ENCODE peak calls at places on chromosomes 4 and X, in seven cellular contexts. V is psoas muscle; D is AG04449; I is adrenal gland; G is CD8-positive, alpha-beta T cell; P is bronchial epithelial cell; N is HCT116. O is an unnamed sample.

GRCh38 chrX:20218809-20219505 is 47.8 kb downstream of the RPS6KA3 start:
- DNase-seq in I (no peak), G (no peak), V (no peak), P (no peak), N (no peak), D (no peak), O (peak)

GRCh38 chrX:107154787-107155620 is 36.4 kb upstream of the RBM41 start:
- DNase-seq in G (no peak), V (no peak), P (peak), D (no peak), N (no peak), I (no peak), O (peak)

GRCh38 chr4:100986360-100986868 is 360.9 kb downstream of the PPP3CA start:
- DNase-seq in P (no peak), I (no peak), D (no peak), N (no peak), V (no peak), G (no peak), O (no peak)

GRCh38 chr4:183971938-183972490 is 66.9 kb downstream of the STOX2 start:
- DNase-seq in N (no peak), V (no peak), P (peak), D (no peak), G (no peak), I (no peak), O (peak)

GRCh38 chr4:90641856-90642599 is 514.8 kb downstream of the CCSER1 start:
- DNase-seq in P (peak), G (no peak), D (no peak), V (no peak), I (no peak), N (no peak), O (no peak)

GRCh38 chrX:19840899-19841648 is 46.3 kb downstream of the SH3KBP1 start:
- DNase-seq in I (no peak), P (no peak), V (no peak), D (no peak), N (no peak), G (no peak), O (no peak)

GRCh38 chr4:14771504-14772175 is 230.6 kb upstream of the CPEB2 start:
- DNase-seq in D (no peak), G (no peak), N (no peak), V (no peak), P (peak), I (no peak), O (no peak)

GRCh38 chr4:4248036-4248884 is at the start of gene TMEM128:
- DNase-seq in N (peak), D (peak), V (peak), G (peak), I (peak), P (peak), O (peak)

GRCh38 chr4:139367421-139368090 is 65.3 kb upstream of the NDUFC1 start:
- DNase-seq in D (peak), N (no peak), P (no peak), G (no peak), V (no peak), I (no peak), O (peak)

GRCh38 chrX:154719132-154719675 is 31.7 kb downstream of the GAB3 start:
- DNase-seq in P (peak), V (no peak), I (no peak), G (no peak), N (no peak), D (no peak), O (peak)

GRCh38 chr4:71009796-71010588 is 16.5 kb downstream of the DCK start:
- DNase-seq in N (peak), G (no peak), P (peak), V (no peak), D (no peak), I (no peak), O (peak)

GRCh38 chr4:133483600-133484246 is 334.6 kb downstream of the PCDH10 start:
- DNase-seq in D (no peak), I (no peak), G (no peak), N (peak), P (peak), V (no peak), O (peak)

GRCh38 chrX:42149281-42149680 is 225.9 kb upstream of the CASK start:
- DNase-seq in G (no peak), D (no peak), P (peak), I (no peak), V (no peak), N (no peak), O (peak)

GRCh38 chr4:72365016-72365415 is 204.0 kb downstream of the ADAMTS3 start:
- DNase-seq in P (no peak), N (no peak), I (no peak), D (no peak), V (no peak), G (no peak), O (no peak)

GRCh38 chr4:37762294-37763163 is 64.0 kb upstream of the PGM2 start:
- DNase-seq in G (no peak), V (no peak), P (peak), D (no peak), N (peak), I (no peak), O (peak)

GRCh38 chr4:145828802-145829485 is 109.7 kb downstream of the ZNF827 start:
- DNase-seq in I (no peak), P (no peak), V (no peak), N (no peak), G (no peak), D (no peak), O (no peak)

GRCh38 chr4:182143822-182144620 is 99.2 kb upstream of the TENM3 start:
- DNase-seq in N (no peak), D (peak), G (no peak), V (peak), P (no peak), I (peak), O (peak)

GRCh38 chr4:141609243-141609642 is 27.1 kb upstream of the IL15 start:
- DNase-seq in I (no peak), V (no peak), G (no peak), P (peak), D (no peak), N (no peak), O (peak)
- TF ChIP-seq CTCF in I (no peak), V (no peak), G (no peak), P (no peak), D (no peak), N (no peak), O (no peak)

GRCh38 chr4:103410401-103410800 is 212.3 kb upstream of the CENPE start:
- DNase-seq in V (no peak), I (no peak), N (no peak), P (peak), G (no peak), D (no peak), O (peak)
- H3K4me3 ChIP-seq in V (no peak), I (no peak), N (no peak), P (no peak), G (no peak), D (no peak), O (no peak)

DNA sequence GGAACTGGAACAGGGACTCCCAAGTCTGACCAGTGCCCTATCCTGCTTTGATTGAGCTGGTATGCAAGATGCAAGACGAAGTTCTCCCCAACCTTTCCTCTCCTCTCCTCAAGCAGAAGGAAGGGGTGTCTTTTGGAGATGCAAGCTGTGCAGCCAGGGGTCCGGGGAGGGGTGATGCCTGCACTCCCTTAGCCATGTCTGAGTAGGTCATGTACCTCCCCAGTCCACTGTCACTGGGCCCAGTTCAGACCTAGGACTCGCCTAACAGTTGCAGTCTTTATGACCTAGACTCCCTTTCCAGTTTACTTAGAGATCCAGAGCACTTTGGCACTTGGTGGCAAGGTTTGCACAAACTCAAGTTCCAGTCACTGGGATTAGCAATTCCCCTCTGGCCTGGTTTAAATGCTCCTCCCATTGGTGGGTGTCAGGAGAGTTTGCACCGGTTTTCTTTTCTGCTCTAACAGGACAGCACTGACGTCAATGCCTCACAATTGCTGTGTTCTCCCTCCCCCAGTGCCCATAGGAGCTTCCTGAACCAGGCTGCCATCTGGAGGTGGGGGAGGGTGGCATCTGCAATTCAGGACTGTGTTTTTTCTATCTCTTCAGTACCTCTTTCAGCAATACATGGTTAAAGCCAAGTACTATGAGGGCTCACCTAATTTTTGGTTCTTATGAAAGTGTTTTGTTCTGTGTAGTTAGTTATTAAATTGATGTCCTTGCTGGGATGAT is 782.2 kb downstream of the ARAP2 start:
- DNase-seq in D (no peak), V (no peak), P (no peak), G (no peak), I (no peak), N (no peak), O (no peak)
- TF ChIP-seq CTCF in D (no peak), V (no peak), P (no peak), G (no peak), I (no peak), N (no peak), O (no peak)

DNA sequence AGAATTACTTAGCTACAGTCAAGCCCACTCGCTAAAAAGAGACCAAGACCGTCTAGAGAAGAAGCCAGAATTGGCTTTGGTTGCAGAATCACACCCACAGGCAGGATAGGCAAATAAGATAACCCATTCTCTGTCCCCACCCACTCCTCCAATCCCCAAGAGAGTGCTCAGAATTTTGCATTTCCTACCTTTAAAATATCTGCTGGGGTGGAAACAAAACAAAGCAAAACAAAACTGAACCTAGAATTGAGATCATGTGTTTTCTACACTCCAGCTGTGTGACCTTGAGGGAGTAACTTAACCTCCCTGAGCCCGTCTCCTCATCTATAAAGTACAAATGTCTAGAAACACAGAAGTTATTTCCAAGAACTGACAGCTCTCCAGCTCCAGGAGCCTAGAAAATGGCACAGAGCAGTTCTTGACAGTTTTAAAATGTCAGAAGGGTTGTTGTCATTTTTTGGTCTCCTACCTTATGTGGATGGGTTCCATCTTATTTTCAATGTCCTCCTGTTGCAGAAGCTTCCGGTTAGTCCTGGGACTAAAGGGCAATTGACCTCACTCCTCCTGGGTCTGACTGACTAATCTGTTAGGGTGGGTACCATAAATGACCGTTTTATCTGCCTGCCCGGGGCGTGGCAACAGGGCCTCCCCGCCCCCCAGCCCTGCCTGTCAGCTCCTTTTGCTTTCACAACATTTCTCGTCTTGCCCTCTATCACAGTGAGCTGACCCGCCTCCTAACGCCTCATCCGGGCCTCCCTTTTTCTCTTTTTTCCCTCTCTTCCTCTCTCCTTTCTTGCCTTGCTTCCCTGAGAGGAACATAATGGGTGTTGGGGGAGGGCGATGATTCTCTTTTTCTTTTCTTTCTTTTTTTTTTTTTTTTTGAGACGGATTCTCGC is 114.0 kb downstream of the RBM47 start:
- DNase-seq in N (no peak), I (peak), D (no peak), V (peak), G (no peak), P (peak), O (peak)
- H3K4me3 ChIP-seq in N (no peak), I (peak), D (no peak), V (no peak), G (no peak), P (no peak), O (no peak)

GRCh38 chrX:48770296-48770695 is 8.7 kb downstream of the GLOD5 start:
- DNase-seq in D (no peak), I (no peak), V (no peak), P (no peak), N (no peak), G (no peak), O (no peak)
- TF ChIP-seq CTCF in D (no peak), I (no peak), V (no peak), P (no peak), N (no peak), G (no peak), O (no peak)

GRCh38 chrX:17736856-17737706 is at the start of gene SCML1:
- DNase-seq in P (peak), N (peak), G (peak), I (peak), V (peak), D (peak), O (peak)

GRCh38 chrX:17738737-17739535 is 1.6 kb downstream of the SCML1 start:
- DNase-seq in G (no peak), N (no peak), D (no peak), I (no peak), V (no peak), P (no peak), O (no peak)

GRCh38 chrX:17737707-17738001 is 361 bp downstream of the SCML1 start:
- DNase-seq in D (no peak), I (no peak), V (no peak), G (no peak), N (no peak), P (no peak), O (no peak)

GRCh38 chrX:17736478-17736855 is 826 bp upstream of the SCML1 start:
- DNase-seq in D (no peak), I (no peak), V (no peak), N (no peak), G (no peak), P (peak), O (no peak)

DNA sequence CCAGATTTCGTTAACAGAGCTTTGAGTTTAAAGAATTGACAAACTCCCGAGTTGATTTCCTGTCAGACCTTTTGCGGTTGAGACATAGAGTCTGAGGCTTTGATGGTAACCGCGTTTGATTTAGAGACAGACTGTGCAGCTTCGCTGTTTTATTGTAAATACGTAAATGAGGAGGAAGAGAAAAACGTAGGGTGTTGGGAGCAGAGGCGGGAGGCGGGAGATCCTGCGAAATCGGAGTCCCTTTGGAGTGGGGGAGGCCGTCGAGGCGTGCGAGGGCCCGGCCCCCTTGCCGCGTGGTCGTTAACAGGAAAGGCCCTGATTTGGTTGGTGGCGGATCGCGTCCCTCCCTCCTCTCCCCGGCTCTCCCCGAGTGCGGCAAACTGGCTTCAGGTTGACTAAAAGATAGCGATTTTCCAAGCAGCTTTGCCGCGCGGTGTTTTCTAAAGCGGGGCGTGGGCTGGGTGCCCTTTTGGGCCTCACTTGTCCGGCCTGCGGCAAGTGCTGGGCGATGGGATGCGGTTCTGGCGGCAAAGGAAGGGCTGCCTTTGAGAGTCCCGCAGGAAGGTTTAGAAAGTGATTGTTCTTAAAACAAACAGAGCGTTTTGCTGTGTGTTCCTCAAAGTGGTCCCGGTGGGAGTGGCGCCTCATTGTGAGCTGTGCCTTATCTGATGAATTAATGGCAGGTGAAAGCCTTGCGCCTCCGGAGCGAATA is 865 bp downstream of the SCML1 start:
- DNase-seq in P (peak), V (peak), G (peak), N (no peak), D (no peak), I (peak), O (no peak)
- H3K4me3 ChIP-seq in P (peak), V (peak), G (peak), N (peak), D (peak), I (peak), O (peak)

DNA sequence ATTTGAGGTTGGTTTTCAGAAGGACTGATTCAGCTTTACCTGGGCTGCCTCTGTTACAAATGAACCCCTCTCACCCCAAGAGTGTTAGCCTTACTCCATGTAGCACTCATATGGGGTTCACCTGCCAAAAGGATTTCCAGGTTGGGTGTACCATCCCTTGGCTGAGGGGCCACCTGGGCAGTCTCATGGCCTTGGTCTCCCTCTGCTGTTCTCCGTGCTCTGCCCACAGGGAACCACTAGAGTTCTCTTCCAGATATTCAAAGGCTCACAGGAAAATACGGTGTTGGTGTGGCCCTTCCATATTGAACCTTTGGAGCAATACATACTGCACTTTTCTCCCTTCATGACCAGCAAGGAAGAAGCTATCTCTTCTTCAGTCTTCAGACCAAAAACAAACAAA is 18.0 kb upstream of the PRDM5 start:
- DNase-seq in P (no peak), I (no peak), G (no peak), N (no peak), V (no peak), D (no peak), O (no peak)
- TF ChIP-seq CTCF in P (no peak), I (no peak), G (no peak), N (no peak), V (no peak), D (no peak), O (no peak)

GRCh38 chrX:131818297-131818936 is 204.7 kb upstream of the STK26 start:
- DNase-seq in P (no peak), I (no peak), N (no peak), V (no peak), G (no peak), D (no peak), O (no peak)

GRCh38 chrX:131816551-131817136 is 206.5 kb upstream of the STK26 start:
- DNase-seq in G (peak), P (no peak), D (no peak), V (peak), N (no peak), I (peak), O (no peak)

DNA sequence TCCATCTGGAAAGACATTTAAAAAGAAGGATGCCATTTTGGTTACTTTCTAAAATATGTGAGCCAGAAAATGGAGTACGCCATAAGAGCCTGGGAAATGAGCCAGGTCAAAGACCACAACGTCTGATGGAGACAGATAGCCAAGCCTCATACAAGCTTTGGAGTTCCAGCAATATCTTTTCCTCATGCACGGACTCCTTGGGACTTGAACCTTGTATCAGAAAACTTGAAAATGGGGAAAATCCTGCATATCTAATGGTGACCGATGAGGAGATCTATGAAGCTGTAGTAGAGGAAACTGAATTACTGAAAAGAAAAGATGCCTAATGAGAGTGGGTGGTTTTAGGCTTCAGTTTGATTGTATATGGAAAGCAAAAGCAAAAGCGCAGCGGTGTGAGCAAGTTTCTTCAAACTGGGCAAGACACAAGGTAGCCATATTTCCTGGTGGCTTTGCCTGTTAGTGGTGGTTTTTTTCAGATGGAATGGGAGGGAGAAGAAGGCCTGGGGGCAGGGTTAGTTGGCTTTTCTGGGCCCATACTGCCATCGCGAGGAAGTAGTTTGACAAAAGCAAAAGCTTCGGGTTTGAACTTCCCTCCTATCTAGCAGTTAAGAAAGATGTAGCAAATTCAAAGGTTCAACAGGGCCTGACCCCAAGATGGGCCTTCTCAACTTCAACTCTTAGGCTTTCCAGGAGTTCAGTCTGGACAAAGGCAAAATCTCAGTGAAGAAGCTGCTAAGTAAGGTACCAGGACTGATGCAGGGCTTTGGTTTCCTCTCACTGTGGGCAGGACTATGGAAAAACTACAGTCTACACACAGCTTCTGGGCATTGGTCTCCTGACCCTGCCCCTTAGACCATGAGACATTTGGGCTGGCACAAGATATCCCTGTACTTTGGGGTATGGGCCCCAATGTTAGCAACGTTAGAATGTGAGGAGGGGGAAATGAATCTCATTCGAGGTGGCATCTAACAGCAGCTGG is 210.0 kb upstream of the STK26 start:
- DNase-seq in V (peak), I (peak), G (peak), N (no peak), P (no peak), D (no peak), O (no peak)
- H3K4me3 ChIP-seq in V (peak), I (peak), G (peak), N (no peak), P (no peak), D (no peak), O (no peak)

O was measured in fibroblast of pulmonary artery.